ENCODE peak calls at places on chromosome 2, in five cellular contexts. W, S, K, D and L are unnamed samples.

GRCh38 chr2:233929352-233929843 is 12.2 kb downstream of the TRPM8 start:
- DNase-seq in W (no peak), S (no peak), K (no peak), D (no peak), L (peak; percentile 27)

GRCh38 chr2:14475994-14476393 is 156.5 kb upstream of the LRATD1 start:
- DNase-seq in W (no peak), S (no peak), K (no peak), D (no peak), L (no peak)

GRCh38 chr2:222176890-222177289 is 121.9 kb downstream of the PAX3 start:
- DNase-seq in W (no peak), S (no peak), K (no peak), D (no peak), L (no peak)

GRCh38 chr2:207230261-207231105 is 64.7 kb upstream of the KLF7 start:
- DNase-seq in W (no peak), S (peak; percentile 44), K (no peak), D (no peak), L (peak; percentile 85)

GRCh38 chr2:236719192-236719635 is 149.6 kb downstream of the ACKR3 start:
- DNase-seq in W (no peak), S (no peak), K (no peak), D (no peak), L (no peak)

GRCh38 chr2:95300391-95300938 is 3.3 kb downstream of the KCNIP3 start:
- DNase-seq in W (no peak), S (no peak), K (no peak), D (peak; percentile 82), L (no peak)

GRCh38 chr2:69933839-69934613 is 19.1 kb downstream of the MXD1 start:
- DNase-seq in W (peak; percentile 85), S (no peak), K (no peak), D (no peak), L (no peak)

GRCh38 chr2:26043862-26044736 is 10.2 kb downstream of the RAB10 start:
- DNase-seq in W (no peak), S (no peak), K (no peak), D (no peak), L (no peak)

GRCh38 chr2:133177196-133177595 is 391.1 kb downstream of the NCKAP5 start:
- DNase-seq in W (no peak), S (no peak), K (no peak), D (no peak), L (no peak)

GRCh38 chr2:33051586-33052385 is 105.0 kb downstream of the LTBP1 start:
- DNase-seq in W (no peak), S (peak; percentile 21), K (no peak), D (no peak), L (peak; percentile 74)

GRCh38 chr2:178282075-178282474 is 87.8 kb downstream of the OSBPL6 start:
- DNase-seq in W (no peak), S (no peak), K (no peak), D (no peak), L (no peak)

GRCh38 chr2:75627902-75628504 is 18.6 kb upstream of the MRPL19 start:
- DNase-seq in W (peak; percentile 49), S (peak; percentile 54), K (no peak), D (peak; percentile 28), L (peak; percentile 90)

GRCh38 chr2:96181529-96181928 is 27.1 kb downstream of the STARD7 start:
- DNase-seq in W (no peak), S (no peak), K (no peak), D (no peak), L (no peak)

GRCh38 chr2:237264480-237265219 is 149.3 kb downstream of the COL6A3 start:
- DNase-seq in W (no peak), S (no peak), K (no peak), D (no peak), L (no peak)